ENCODE peak calls at places on chromosomes 3 and 15, in nine cellular contexts. One of them, this sample, is unnamed.

GRCh38 chr3:23800731-23801130 is 5.0 kb upstream of the UBE2E1 start:
- DNase-seq in neural progenitor cell: no peak
- DNase-seq in progenitor cell of endocrine pancreas: no peak
- DNase-seq in stimulated activated CD4-positive, alpha-beta T cell treated with anti-CD3 and anti-CD28 coated beads, Interleukin-2, amount 100 ng/mL, for 48 hours: no peak
- DNase-seq in activated T-cell treated with anti-CD3 and anti-CD28 coated beads, Interleukin-2, amount 50 U/mL, for 72 hours: no peak
- DNase-seq in activated CD4-positive, alpha-beta T cell treated with anti-CD3 and anti-CD28 coated beads, Interleukin-2, amount 10 ng/mL, durations not matched to agents 7 days and 5 days: no peak
- DNase-seq in lower lobe of right lung: no peak
- DNase-seq in activated CD4-positive, alpha-beta memory T cell treated with anti-CD3 and anti-CD28 coated beads, Interleukin-2, amount 10 ng/mL, durations not matched to agents 7 days and 5 days: no peak
- DNase-seq in GM18507: no peak
- DNase-seq in this sample: no peak

GRCh38 chr3:169966951-169967915 is 626 bp downstream of the SEC62 start:
- DNase-seq in stimulated activated CD4-positive, alpha-beta T cell treated with anti-CD3 and anti-CD28 coated beads, Interleukin-2, amount 100 ng/mL, for 48 hours: no peak
- DNase-seq in GM18507: no peak
- DNase-seq in lower lobe of right lung: peak; percentile 73
- DNase-seq in progenitor cell of endocrine pancreas: peak; percentile 52
- DNase-seq in activated CD4-positive, alpha-beta memory T cell treated with anti-CD3 and anti-CD28 coated beads, Interleukin-2, amount 10 ng/mL, durations not matched to agents 7 days and 5 days: peak; percentile 56
- DNase-seq in neural progenitor cell: peak; percentile 82
- DNase-seq in activated T-cell treated with anti-CD3 and anti-CD28 coated beads, Interleukin-2, amount 50 U/mL, for 72 hours: peak; percentile 51
- DNase-seq in activated CD4-positive, alpha-beta T cell treated with anti-CD3 and anti-CD28 coated beads, Interleukin-2, amount 10 ng/mL, durations not matched to agents 7 days and 5 days: peak; percentile 42
- DNase-seq in this sample: peak; percentile 70

GRCh38 chr3:197541756-197542539 is 13.8 kb downstream of the BDH1 start:
- DNase-seq in GM18507: no peak
- DNase-seq in neural progenitor cell: peak; percentile 86
- DNase-seq in activated CD4-positive, alpha-beta memory T cell treated with anti-CD3 and anti-CD28 coated beads, Interleukin-2, amount 10 ng/mL, durations not matched to agents 7 days and 5 days: no peak
- DNase-seq in lower lobe of right lung: no peak
- DNase-seq in progenitor cell of endocrine pancreas: no peak
- DNase-seq in activated CD4-positive, alpha-beta T cell treated with anti-CD3 and anti-CD28 coated beads, Interleukin-2, amount 10 ng/mL, durations not matched to agents 7 days and 5 days: no peak
- DNase-seq in stimulated activated CD4-positive, alpha-beta T cell treated with anti-CD3 and anti-CD28 coated beads, Interleukin-2, amount 100 ng/mL, for 48 hours: no peak
- DNase-seq in activated T-cell treated with anti-CD3 and anti-CD28 coated beads, Interleukin-2, amount 50 U/mL, for 72 hours: no peak
- DNase-seq in this sample: no peak

GRCh38 chr3:6132684-6133432 is 728.1 kb upstream of the GRM7 start:
- DNase-seq in lower lobe of right lung: no peak
- DNase-seq in GM18507: no peak
- DNase-seq in activated CD4-positive, alpha-beta memory T cell treated with anti-CD3 and anti-CD28 coated beads, Interleukin-2, amount 10 ng/mL, durations not matched to agents 7 days and 5 days: no peak
- DNase-seq in activated T-cell treated with anti-CD3 and anti-CD28 coated beads, Interleukin-2, amount 50 U/mL, for 72 hours: no peak
- DNase-seq in progenitor cell of endocrine pancreas: no peak
- DNase-seq in neural progenitor cell: no peak
- DNase-seq in activated CD4-positive, alpha-beta T cell treated with anti-CD3 and anti-CD28 coated beads, Interleukin-2, amount 10 ng/mL, durations not matched to agents 7 days and 5 days: no peak
- DNase-seq in stimulated activated CD4-positive, alpha-beta T cell treated with anti-CD3 and anti-CD28 coated beads, Interleukin-2, amount 100 ng/mL, for 48 hours: no peak
- DNase-seq in this sample: no peak

GRCh38 chr15:41829959-41830646 is 2.2 kb downstream of the JMJD7 start:
- DNase-seq in GM18507: no peak
- DNase-seq in activated CD4-positive, alpha-beta T cell treated with anti-CD3 and anti-CD28 coated beads, Interleukin-2, amount 10 ng/mL, durations not matched to agents 7 days and 5 days: no peak
- DNase-seq in neural progenitor cell: no peak
- DNase-seq in stimulated activated CD4-positive, alpha-beta T cell treated with anti-CD3 and anti-CD28 coated beads, Interleukin-2, amount 100 ng/mL, for 48 hours: no peak
- DNase-seq in activated T-cell treated with anti-CD3 and anti-CD28 coated beads, Interleukin-2, amount 50 U/mL, for 72 hours: no peak
- DNase-seq in activated CD4-positive, alpha-beta memory T cell treated with anti-CD3 and anti-CD28 coated beads, Interleukin-2, amount 10 ng/mL, durations not matched to agents 7 days and 5 days: no peak
- DNase-seq in lower lobe of right lung: no peak
- DNase-seq in progenitor cell of endocrine pancreas: no peak
- DNase-seq in this sample: no peak

GRCh38 chr15:85748176-85748575 is 46.5 kb downstream of the KLHL25 start:
- DNase-seq in activated T-cell treated with anti-CD3 and anti-CD28 coated beads, Interleukin-2, amount 50 U/mL, for 72 hours: no peak
- DNase-seq in neural progenitor cell: no peak
- DNase-seq in activated CD4-positive, alpha-beta T cell treated with anti-CD3 and anti-CD28 coated beads, Interleukin-2, amount 10 ng/mL, durations not matched to agents 7 days and 5 days: no peak
- DNase-seq in lower lobe of right lung: no peak
- DNase-seq in stimulated activated CD4-positive, alpha-beta T cell treated with anti-CD3 and anti-CD28 coated beads, Interleukin-2, amount 100 ng/mL, for 48 hours: no peak
- DNase-seq in activated CD4-positive, alpha-beta memory T cell treated with anti-CD3 and anti-CD28 coated beads, Interleukin-2, amount 10 ng/mL, durations not matched to agents 7 days and 5 days: no peak
- DNase-seq in GM18507: no peak
- DNase-seq in progenitor cell of endocrine pancreas: no peak
- DNase-seq in this sample: no peak

GRCh38 chr3:113628788-113629187 is 67.7 kb downstream of the USF3 start:
- DNase-seq in activated CD4-positive, alpha-beta T cell treated with anti-CD3 and anti-CD28 coated beads, Interleukin-2, amount 10 ng/mL, durations not matched to agents 7 days and 5 days: no peak
- DNase-seq in neural progenitor cell: no peak
- DNase-seq in lower lobe of right lung: no peak
- DNase-seq in stimulated activated CD4-positive, alpha-beta T cell treated with anti-CD3 and anti-CD28 coated beads, Interleukin-2, amount 100 ng/mL, for 48 hours: no peak
- DNase-seq in activated T-cell treated with anti-CD3 and anti-CD28 coated beads, Interleukin-2, amount 50 U/mL, for 72 hours: no peak
- DNase-seq in progenitor cell of endocrine pancreas: no peak
- DNase-seq in GM18507: no peak
- DNase-seq in activated CD4-positive, alpha-beta memory T cell treated with anti-CD3 and anti-CD28 coated beads, Interleukin-2, amount 10 ng/mL, durations not matched to agents 7 days and 5 days: no peak
- DNase-seq in this sample: no peak

GRCh38 chr3:180414157-180414556 is 187.8 kb upstream of the TTC14 start:
- DNase-seq in GM18507: no peak
- DNase-seq in lower lobe of right lung: no peak
- DNase-seq in progenitor cell of endocrine pancreas: no peak
- DNase-seq in stimulated activated CD4-positive, alpha-beta T cell treated with anti-CD3 and anti-CD28 coated beads, Interleukin-2, amount 100 ng/mL, for 48 hours: no peak
- DNase-seq in activated CD4-positive, alpha-beta T cell treated with anti-CD3 and anti-CD28 coated beads, Interleukin-2, amount 10 ng/mL, durations not matched to agents 7 days and 5 days: no peak
- DNase-seq in neural progenitor cell: no peak
- DNase-seq in activated CD4-positive, alpha-beta memory T cell treated with anti-CD3 and anti-CD28 coated beads, Interleukin-2, amount 10 ng/mL, durations not matched to agents 7 days and 5 days: no peak
- DNase-seq in activated T-cell treated with anti-CD3 and anti-CD28 coated beads, Interleukin-2, amount 50 U/mL, for 72 hours: no peak
- DNase-seq in this sample: no peak

GRCh38 chr15:78007965-78008886 is 69.3 kb downstream of the TBC1D2B start:
- DNase-seq in GM18507: no peak
- DNase-seq in activated CD4-positive, alpha-beta memory T cell treated with anti-CD3 and anti-CD28 coated beads, Interleukin-2, amount 10 ng/mL, durations not matched to agents 7 days and 5 days: no peak
- DNase-seq in activated CD4-positive, alpha-beta T cell treated with anti-CD3 and anti-CD28 coated beads, Interleukin-2, amount 10 ng/mL, durations not matched to agents 7 days and 5 days: no peak
- DNase-seq in stimulated activated CD4-positive, alpha-beta T cell treated with anti-CD3 and anti-CD28 coated beads, Interleukin-2, amount 100 ng/mL, for 48 hours: no peak
- DNase-seq in neural progenitor cell: no peak
- DNase-seq in lower lobe of right lung: peak; percentile 70
- DNase-seq in progenitor cell of endocrine pancreas: no peak
- DNase-seq in activated T-cell treated with anti-CD3 and anti-CD28 coated beads, Interleukin-2, amount 50 U/mL, for 72 hours: no peak
- DNase-seq in this sample: no peak

GRCh38 chr3:180383332-180384020 is 218.5 kb upstream of the TTC14 start:
- DNase-seq in stimulated activated CD4-positive, alpha-beta T cell treated with anti-CD3 and anti-CD28 coated beads, Interleukin-2, amount 100 ng/mL, for 48 hours: no peak
- DNase-seq in activated T-cell treated with anti-CD3 and anti-CD28 coated beads, Interleukin-2, amount 50 U/mL, for 72 hours: no peak
- DNase-seq in activated CD4-positive, alpha-beta memory T cell treated with anti-CD3 and anti-CD28 coated beads, Interleukin-2, amount 10 ng/mL, durations not matched to agents 7 days and 5 days: no peak
- DNase-seq in lower lobe of right lung: no peak
- DNase-seq in progenitor cell of endocrine pancreas: no peak
- DNase-seq in GM18507: no peak
- DNase-seq in activated CD4-positive, alpha-beta T cell treated with anti-CD3 and anti-CD28 coated beads, Interleukin-2, amount 10 ng/mL, durations not matched to agents 7 days and 5 days: no peak
- DNase-seq in neural progenitor cell: no peak
- DNase-seq in this sample: no peak

GRCh38 chr3:126672741-126673140 is 17.8 kb upstream of the TXNRD3 start:
- DNase-seq in GM18507: no peak
- DNase-seq in progenitor cell of endocrine pancreas: no peak
- DNase-seq in activated CD4-positive, alpha-beta memory T cell treated with anti-CD3 and anti-CD28 coated beads, Interleukin-2, amount 10 ng/mL, durations not matched to agents 7 days and 5 days: no peak
- DNase-seq in lower lobe of right lung: no peak
- DNase-seq in activated T-cell treated with anti-CD3 and anti-CD28 coated beads, Interleukin-2, amount 50 U/mL, for 72 hours: no peak
- DNase-seq in activated CD4-positive, alpha-beta T cell treated with anti-CD3 and anti-CD28 coated beads, Interleukin-2, amount 10 ng/mL, durations not matched to agents 7 days and 5 days: no peak
- DNase-seq in stimulated activated CD4-positive, alpha-beta T cell treated with anti-CD3 and anti-CD28 coated beads, Interleukin-2, amount 100 ng/mL, for 48 hours: no peak
- DNase-seq in neural progenitor cell: no peak
- DNase-seq in this sample: no peak

GRCh38 chr3:194166682-194167479 is 30.9 kb downstream of the HES1 start:
- DNase-seq in activated CD4-positive, alpha-beta T cell treated with anti-CD3 and anti-CD28 coated beads, Interleukin-2, amount 10 ng/mL, durations not matched to agents 7 days and 5 days: no peak
- DNase-seq in activated CD4-positive, alpha-beta memory T cell treated with anti-CD3 and anti-CD28 coated beads, Interleukin-2, amount 10 ng/mL, durations not matched to agents 7 days and 5 days: no peak
- DNase-seq in lower lobe of right lung: no peak
- DNase-seq in stimulated activated CD4-positive, alpha-beta T cell treated with anti-CD3 and anti-CD28 coated beads, Interleukin-2, amount 100 ng/mL, for 48 hours: no peak
- DNase-seq in progenitor cell of endocrine pancreas: no peak
- DNase-seq in GM18507: no peak
- DNase-seq in activated T-cell treated with anti-CD3 and anti-CD28 coated beads, Interleukin-2, amount 50 U/mL, for 72 hours: no peak
- DNase-seq in neural progenitor cell: peak; percentile 30
- DNase-seq in this sample: no peak

GRCh38 chr3:140994316-140994715 is 52.7 kb downstream of the SLC25A36 start:
- DNase-seq in GM18507: no peak
- DNase-seq in neural progenitor cell: no peak
- DNase-seq in activated CD4-positive, alpha-beta memory T cell treated with anti-CD3 and anti-CD28 coated beads, Interleukin-2, amount 10 ng/mL, durations not matched to agents 7 days and 5 days: no peak
- DNase-seq in lower lobe of right lung: no peak
- DNase-seq in progenitor cell of endocrine pancreas: no peak
- DNase-seq in activated CD4-positive, alpha-beta T cell treated with anti-CD3 and anti-CD28 coated beads, Interleukin-2, amount 10 ng/mL, durations not matched to agents 7 days and 5 days: no peak
- DNase-seq in activated T-cell treated with anti-CD3 and anti-CD28 coated beads, Interleukin-2, amount 50 U/mL, for 72 hours: no peak
- DNase-seq in stimulated activated CD4-positive, alpha-beta T cell treated with anti-CD3 and anti-CD28 coated beads, Interleukin-2, amount 100 ng/mL, for 48 hours: no peak
- DNase-seq in this sample: no peak

GRCh38 chr15:81767076-81767475 is 278.7 kb downstream of the MEX3B start:
- DNase-seq in activated T-cell treated with anti-CD3 and anti-CD28 coated beads, Interleukin-2, amount 50 U/mL, for 72 hours: no peak
- DNase-seq in stimulated activated CD4-positive, alpha-beta T cell treated with anti-CD3 and anti-CD28 coated beads, Interleukin-2, amount 100 ng/mL, for 48 hours: no peak
- DNase-seq in GM18507: no peak
- DNase-seq in activated CD4-positive, alpha-beta memory T cell treated with anti-CD3 and anti-CD28 coated beads, Interleukin-2, amount 10 ng/mL, durations not matched to agents 7 days and 5 days: no peak
- DNase-seq in progenitor cell of endocrine pancreas: no peak
- DNase-seq in lower lobe of right lung: no peak
- DNase-seq in neural progenitor cell: no peak
- DNase-seq in activated CD4-positive, alpha-beta T cell treated with anti-CD3 and anti-CD28 coated beads, Interleukin-2, amount 10 ng/mL, durations not matched to agents 7 days and 5 days: no peak
- DNase-seq in this sample: no peak

GRCh38 chr3:127037423-127037841 is 54.5 kb downstream of the PLXNA1 start:
- DNase-seq in GM18507: no peak
- DNase-seq in activated CD4-positive, alpha-beta T cell treated with anti-CD3 and anti-CD28 coated beads, Interleukin-2, amount 10 ng/mL, durations not matched to agents 7 days and 5 days: no peak
- DNase-seq in neural progenitor cell: no peak
- DNase-seq in activated T-cell treated with anti-CD3 and anti-CD28 coated beads, Interleukin-2, amount 50 U/mL, for 72 hours: no peak
- DNase-seq in lower lobe of right lung: peak; percentile 39
- DNase-seq in progenitor cell of endocrine pancreas: no peak
- DNase-seq in stimulated activated CD4-positive, alpha-beta T cell treated with anti-CD3 and anti-CD28 coated beads, Interleukin-2, amount 100 ng/mL, for 48 hours: no peak
- DNase-seq in activated CD4-positive, alpha-beta memory T cell treated with anti-CD3 and anti-CD28 coated beads, Interleukin-2, amount 10 ng/mL, durations not matched to agents 7 days and 5 days: no peak
- DNase-seq in this sample: no peak

GRCh38 chr15:101481917-101482525 is 7.5 kb downstream of the PCSK6 start:
- DNase-seq in activated CD4-positive, alpha-beta T cell treated with anti-CD3 and anti-CD28 coated beads, Interleukin-2, amount 10 ng/mL, durations not matched to agents 7 days and 5 days: no peak
- DNase-seq in progenitor cell of endocrine pancreas: no peak
- DNase-seq in activated T-cell treated with anti-CD3 and anti-CD28 coated beads, Interleukin-2, amount 50 U/mL, for 72 hours: no peak
- DNase-seq in activated CD4-positive, alpha-beta memory T cell treated with anti-CD3 and anti-CD28 coated beads, Interleukin-2, amount 10 ng/mL, durations not matched to agents 7 days and 5 days: no peak
- DNase-seq in stimulated activated CD4-positive, alpha-beta T cell treated with anti-CD3 and anti-CD28 coated beads, Interleukin-2, amount 100 ng/mL, for 48 hours: no peak
- DNase-seq in lower lobe of right lung: no peak
- DNase-seq in neural progenitor cell: no peak
- DNase-seq in GM18507: no peak
- DNase-seq in this sample: no peak

GRCh38 chr3:129224984-129225393 is 24.4 kb upstream of the COPG1 start:
- DNase-seq in progenitor cell of endocrine pancreas: no peak
- DNase-seq in GM18507: no peak
- DNase-seq in activated CD4-positive, alpha-beta memory T cell treated with anti-CD3 and anti-CD28 coated beads, Interleukin-2, amount 10 ng/mL, durations not matched to agents 7 days and 5 days: peak; percentile 42
- DNase-seq in lower lobe of right lung: peak; percentile 88
- DNase-seq in activated CD4-positive, alpha-beta T cell treated with anti-CD3 and anti-CD28 coated beads, Interleukin-2, amount 10 ng/mL, durations not matched to agents 7 days and 5 days: peak; percentile 22
- DNase-seq in neural progenitor cell: no peak
- DNase-seq in activated T-cell treated with anti-CD3 and anti-CD28 coated beads, Interleukin-2, amount 50 U/mL, for 72 hours: peak; percentile 22
- DNase-seq in stimulated activated CD4-positive, alpha-beta T cell treated with anti-CD3 and anti-CD28 coated beads, Interleukin-2, amount 100 ng/mL, for 48 hours: no peak
- DNase-seq in this sample: peak; percentile 88

GRCh38 chr3:49158108-49158709 is 7.9 kb downstream of the CCDC71 start:
- DNase-seq in activated T-cell treated with anti-CD3 and anti-CD28 coated beads, Interleukin-2, amount 50 U/mL, for 72 hours: peak; percentile 76
- DNase-seq in GM18507: no peak
- DNase-seq in progenitor cell of endocrine pancreas: no peak
- DNase-seq in neural progenitor cell: peak; percentile 63
- DNase-seq in stimulated activated CD4-positive, alpha-beta T cell treated with anti-CD3 and anti-CD28 coated beads, Interleukin-2, amount 100 ng/mL, for 48 hours: peak; percentile 49
- DNase-seq in activated CD4-positive, alpha-beta memory T cell treated with anti-CD3 and anti-CD28 coated beads, Interleukin-2, amount 10 ng/mL, durations not matched to agents 7 days and 5 days: peak; percentile 75
- DNase-seq in activated CD4-positive, alpha-beta T cell treated with anti-CD3 and anti-CD28 coated beads, Interleukin-2, amount 10 ng/mL, durations not matched to agents 7 days and 5 days: peak; percentile 76
- DNase-seq in lower lobe of right lung: peak; percentile 57
- DNase-seq in this sample: peak; percentile 63

GRCh38 chr3:8512234-8512633 is 10.6 kb downstream of the LMCD1 start:
- DNase-seq in activated T-cell treated with anti-CD3 and anti-CD28 coated beads, Interleukin-2, amount 50 U/mL, for 72 hours: no peak
- DNase-seq in lower lobe of right lung: no peak
- DNase-seq in neural progenitor cell: no peak
- DNase-seq in activated CD4-positive, alpha-beta memory T cell treated with anti-CD3 and anti-CD28 coated beads, Interleukin-2, amount 10 ng/mL, durations not matched to agents 7 days and 5 days: no peak
- DNase-seq in GM18507: no peak
- DNase-seq in progenitor cell of endocrine pancreas: no peak
- DNase-seq in activated CD4-positive, alpha-beta T cell treated with anti-CD3 and anti-CD28 coated beads, Interleukin-2, amount 10 ng/mL, durations not matched to agents 7 days and 5 days: no peak
- DNase-seq in stimulated activated CD4-positive, alpha-beta T cell treated with anti-CD3 and anti-CD28 coated beads, Interleukin-2, amount 100 ng/mL, for 48 hours: no peak
- DNase-seq in this sample: no peak

GRCh38 chr3:183386651-183387050 is 41.8 kb downstream of the MCF2L2 start:
- DNase-seq in GM18507: no peak
- DNase-seq in lower lobe of right lung: no peak
- DNase-seq in progenitor cell of endocrine pancreas: no peak
- DNase-seq in neural progenitor cell: no peak
- DNase-seq in activated CD4-positive, alpha-beta memory T cell treated with anti-CD3 and anti-CD28 coated beads, Interleukin-2, amount 10 ng/mL, durations not matched to agents 7 days and 5 days: no peak
- DNase-seq in activated CD4-positive, alpha-beta T cell treated with anti-CD3 and anti-CD28 coated beads, Interleukin-2, amount 10 ng/mL, durations not matched to agents 7 days and 5 days: no peak
- DNase-seq in stimulated activated CD4-positive, alpha-beta T cell treated with anti-CD3 and anti-CD28 coated beads, Interleukin-2, amount 100 ng/mL, for 48 hours: no peak
- DNase-seq in activated T-cell treated with anti-CD3 and anti-CD28 coated beads, Interleukin-2, amount 50 U/mL, for 72 hours: no peak
- DNase-seq in this sample: no peak

GRCh38 chr15:73781038-73781925 is 28.1 kb upstream of the INSYN1 start:
- DNase-seq in activated T-cell treated with anti-CD3 and anti-CD28 coated beads, Interleukin-2, amount 50 U/mL, for 72 hours: peak; percentile 5
- DNase-seq in activated CD4-positive, alpha-beta memory T cell treated with anti-CD3 and anti-CD28 coated beads, Interleukin-2, amount 10 ng/mL, durations not matched to agents 7 days and 5 days: no peak
- DNase-seq in lower lobe of right lung: peak; percentile 12
- DNase-seq in GM18507: no peak
- DNase-seq in activated CD4-positive, alpha-beta T cell treated with anti-CD3 and anti-CD28 coated beads, Interleukin-2, amount 10 ng/mL, durations not matched to agents 7 days and 5 days: peak; percentile 6
- DNase-seq in progenitor cell of endocrine pancreas: no peak
- DNase-seq in stimulated activated CD4-positive, alpha-beta T cell treated with anti-CD3 and anti-CD28 coated beads, Interleukin-2, amount 100 ng/mL, for 48 hours: peak; percentile 2
- DNase-seq in neural progenitor cell: no peak
- DNase-seq in this sample: no peak

GRCh38 chr3:8737823-8738222 is 4.2 kb downstream of the CAV3 start:
- DNase-seq in activated CD4-positive, alpha-beta memory T cell treated with anti-CD3 and anti-CD28 coated beads, Interleukin-2, amount 10 ng/mL, durations not matched to agents 7 days and 5 days: no peak
- DNase-seq in lower lobe of right lung: no peak
- DNase-seq in progenitor cell of endocrine pancreas: no peak
- DNase-seq in activated T-cell treated with anti-CD3 and anti-CD28 coated beads, Interleukin-2, amount 50 U/mL, for 72 hours: no peak
- DNase-seq in stimulated activated CD4-positive, alpha-beta T cell treated with anti-CD3 and anti-CD28 coated beads, Interleukin-2, amount 100 ng/mL, for 48 hours: no peak
- DNase-seq in activated CD4-positive, alpha-beta T cell treated with anti-CD3 and anti-CD28 coated beads, Interleukin-2, amount 10 ng/mL, durations not matched to agents 7 days and 5 days: no peak
- DNase-seq in neural progenitor cell: no peak
- DNase-seq in GM18507: no peak
- DNase-seq in this sample: no peak

GRCh38 chr3:138629526-138629925 is 21.0 kb downstream of the FAIM start:
- DNase-seq in progenitor cell of endocrine pancreas: no peak
- DNase-seq in lower lobe of right lung: no peak
- DNase-seq in neural progenitor cell: no peak
- DNase-seq in activated CD4-positive, alpha-beta T cell treated with anti-CD3 and anti-CD28 coated beads, Interleukin-2, amount 10 ng/mL, durations not matched to agents 7 days and 5 days: no peak
- DNase-seq in stimulated activated CD4-positive, alpha-beta T cell treated with anti-CD3 and anti-CD28 coated beads, Interleukin-2, amount 100 ng/mL, for 48 hours: no peak
- DNase-seq in activated CD4-positive, alpha-beta memory T cell treated with anti-CD3 and anti-CD28 coated beads, Interleukin-2, amount 10 ng/mL, durations not matched to agents 7 days and 5 days: no peak
- DNase-seq in activated T-cell treated with anti-CD3 and anti-CD28 coated beads, Interleukin-2, amount 50 U/mL, for 72 hours: no peak
- DNase-seq in GM18507: no peak
- DNase-seq in this sample: no peak

GRCh38 chr15:41780266-41780665 is 6.0 kb downstream of the MAPKBP1 start:
- DNase-seq in activated T-cell treated with anti-CD3 and anti-CD28 coated beads, Interleukin-2, amount 50 U/mL, for 72 hours: no peak
- DNase-seq in activated CD4-positive, alpha-beta T cell treated with anti-CD3 and anti-CD28 coated beads, Interleukin-2, amount 10 ng/mL, durations not matched to agents 7 days and 5 days: no peak
- DNase-seq in stimulated activated CD4-positive, alpha-beta T cell treated with anti-CD3 and anti-CD28 coated beads, Interleukin-2, amount 100 ng/mL, for 48 hours: no peak
- DNase-seq in activated CD4-positive, alpha-beta memory T cell treated with anti-CD3 and anti-CD28 coated beads, Interleukin-2, amount 10 ng/mL, durations not matched to agents 7 days and 5 days: no peak
- DNase-seq in GM18507: no peak
- DNase-seq in neural progenitor cell: no peak
- DNase-seq in lower lobe of right lung: no peak
- DNase-seq in progenitor cell of endocrine pancreas: no peak
- DNase-seq in this sample: no peak

GRCh38 chr3:108208831-108209230 is 13.4 kb downstream of the IFT57 start:
- DNase-seq in neural progenitor cell: no peak
- DNase-seq in activated T-cell treated with anti-CD3 and anti-CD28 coated beads, Interleukin-2, amount 50 U/mL, for 72 hours: no peak
- DNase-seq in lower lobe of right lung: no peak
- DNase-seq in progenitor cell of endocrine pancreas: no peak
- DNase-seq in stimulated activated CD4-positive, alpha-beta T cell treated with anti-CD3 and anti-CD28 coated beads, Interleukin-2, amount 100 ng/mL, for 48 hours: no peak
- DNase-seq in activated CD4-positive, alpha-beta T cell treated with anti-CD3 and anti-CD28 coated beads, Interleukin-2, amount 10 ng/mL, durations not matched to agents 7 days and 5 days: no peak
- DNase-seq in GM18507: no peak
- DNase-seq in activated CD4-positive, alpha-beta memory T cell treated with anti-CD3 and anti-CD28 coated beads, Interleukin-2, amount 10 ng/mL, durations not matched to agents 7 days and 5 days: no peak
- DNase-seq in this sample: no peak

GRCh38 chr15:34122771-34123183 is 20.9 kb downstream of the PGBD4 start:
- DNase-seq in activated CD4-positive, alpha-beta T cell treated with anti-CD3 and anti-CD28 coated beads, Interleukin-2, amount 10 ng/mL, durations not matched to agents 7 days and 5 days: no peak
- DNase-seq in activated CD4-positive, alpha-beta memory T cell treated with anti-CD3 and anti-CD28 coated beads, Interleukin-2, amount 10 ng/mL, durations not matched to agents 7 days and 5 days: no peak
- DNase-seq in activated T-cell treated with anti-CD3 and anti-CD28 coated beads, Interleukin-2, amount 50 U/mL, for 72 hours: no peak
- DNase-seq in neural progenitor cell: no peak
- DNase-seq in GM18507: no peak
- DNase-seq in progenitor cell of endocrine pancreas: no peak
- DNase-seq in lower lobe of right lung: no peak
- DNase-seq in stimulated activated CD4-positive, alpha-beta T cell treated with anti-CD3 and anti-CD28 coated beads, Interleukin-2, amount 100 ng/mL, for 48 hours: no peak
- DNase-seq in this sample: no peak

GRCh38 chr15:40108061-40108854 is 421 bp downstream of the BMF start:
- DNase-seq in stimulated activated CD4-positive, alpha-beta T cell treated with anti-CD3 and anti-CD28 coated beads, Interleukin-2, amount 100 ng/mL, for 48 hours: no peak
- DNase-seq in activated CD4-positive, alpha-beta memory T cell treated with anti-CD3 and anti-CD28 coated beads, Interleukin-2, amount 10 ng/mL, durations not matched to agents 7 days and 5 days: no peak
- DNase-seq in activated T-cell treated with anti-CD3 and anti-CD28 coated beads, Interleukin-2, amount 50 U/mL, for 72 hours: peak; percentile 26
- DNase-seq in GM18507: no peak
- DNase-seq in activated CD4-positive, alpha-beta T cell treated with anti-CD3 and anti-CD28 coated beads, Interleukin-2, amount 10 ng/mL, durations not matched to agents 7 days and 5 days: no peak
- DNase-seq in progenitor cell of endocrine pancreas: no peak
- DNase-seq in neural progenitor cell: peak; percentile 52
- DNase-seq in lower lobe of right lung: peak; percentile 62
- DNase-seq in this sample: no peak

GRCh38 chr3:33426068-33426467 is 14.1 kb downstream of the UBP1 start:
- DNase-seq in lower lobe of right lung: no peak
- DNase-seq in activated CD4-positive, alpha-beta memory T cell treated with anti-CD3 and anti-CD28 coated beads, Interleukin-2, amount 10 ng/mL, durations not matched to agents 7 days and 5 days: no peak
- DNase-seq in activated CD4-positive, alpha-beta T cell treated with anti-CD3 and anti-CD28 coated beads, Interleukin-2, amount 10 ng/mL, durations not matched to agents 7 days and 5 days: no peak
- DNase-seq in GM18507: no peak
- DNase-seq in stimulated activated CD4-positive, alpha-beta T cell treated with anti-CD3 and anti-CD28 coated beads, Interleukin-2, amount 100 ng/mL, for 48 hours: no peak
- DNase-seq in progenitor cell of endocrine pancreas: no peak
- DNase-seq in activated T-cell treated with anti-CD3 and anti-CD28 coated beads, Interleukin-2, amount 50 U/mL, for 72 hours: no peak
- DNase-seq in neural progenitor cell: peak; percentile 77
- DNase-seq in this sample: no peak

GRCh38 chr15:67564590-67565345 is 22.3 kb downstream of the MAP2K5 start:
- DNase-seq in lower lobe of right lung: no peak
- DNase-seq in activated T-cell treated with anti-CD3 and anti-CD28 coated beads, Interleukin-2, amount 50 U/mL, for 72 hours: no peak
- DNase-seq in GM18507: peak; percentile 26
- DNase-seq in progenitor cell of endocrine pancreas: no peak
- DNase-seq in neural progenitor cell: peak; percentile 15
- DNase-seq in activated CD4-positive, alpha-beta memory T cell treated with anti-CD3 and anti-CD28 coated beads, Interleukin-2, amount 10 ng/mL, durations not matched to agents 7 days and 5 days: no peak
- DNase-seq in stimulated activated CD4-positive, alpha-beta T cell treated with anti-CD3 and anti-CD28 coated beads, Interleukin-2, amount 100 ng/mL, for 48 hours: no peak
- DNase-seq in activated CD4-positive, alpha-beta T cell treated with anti-CD3 and anti-CD28 coated beads, Interleukin-2, amount 10 ng/mL, durations not matched to agents 7 days and 5 days: no peak
- DNase-seq in this sample: no peak

This sample was measured in CD14-positive monocyte.